ENCODE peak calls at places on chromosomes 7 and 10, in seven cellular contexts. One of them, this sample, is unnamed.
A peak's percentile ranks its signal among the peaks of the same experiment; 100 is the strongest.

GRCh38 chr10:131381576-131381975 is 70.1 kb upstream of the TCERG1L start:
- DNase-seq in GM23248: no peak
- DNase-seq in HTR-8/SVneo: no peak
- DNase-seq in T-helper 1 cell: no peak
- DNase-seq in CD8-positive, alpha-beta T cell: no peak
- DNase-seq in activated T-helper 9 cell treated with anti-CD3 and anti-CD28 coated beads, Interleukin-2, amount 50 U/mL, for 16 hours: no peak
- DNase-seq in NCI-H2081: no peak
- DNase-seq in this sample: no peak

GRCh38 chr10:91380873-91381561 is 29.1 kb upstream of the HECTD2 start:
- DNase-seq in GM23248: peak; percentile 22
- DNase-seq in HTR-8/SVneo: no peak
- DNase-seq in T-helper 1 cell: no peak
- DNase-seq in CD8-positive, alpha-beta T cell: no peak
- DNase-seq in activated T-helper 9 cell treated with anti-CD3 and anti-CD28 coated beads, Interleukin-2, amount 50 U/mL, for 16 hours: no peak
- DNase-seq in NCI-H2081: no peak
- DNase-seq in this sample: no peak

GRCh38 chr10:101071885-101072433 is 10.2 kb downstream of the KAZALD1 start:
- DNase-seq in GM23248: no peak
- DNase-seq in HTR-8/SVneo: no peak
- DNase-seq in T-helper 1 cell: no peak
- DNase-seq in CD8-positive, alpha-beta T cell: no peak
- DNase-seq in activated T-helper 9 cell treated with anti-CD3 and anti-CD28 coated beads, Interleukin-2, amount 50 U/mL, for 16 hours: no peak
- DNase-seq in NCI-H2081: no peak
- DNase-seq in this sample: no peak

GRCh38 chr7:137716061-137716460 is 130.7 kb downstream of the DGKI start:
- DNase-seq in GM23248: no peak
- DNase-seq in HTR-8/SVneo: no peak
- DNase-seq in T-helper 1 cell: no peak
- DNase-seq in CD8-positive, alpha-beta T cell: no peak
- DNase-seq in activated T-helper 9 cell treated with anti-CD3 and anti-CD28 coated beads, Interleukin-2, amount 50 U/mL, for 16 hours: no peak
- DNase-seq in NCI-H2081: no peak
- DNase-seq in this sample: no peak

GRCh38 chr10:4102802-4103344 is 317.9 kb upstream of the KLF6 start:
- DNase-seq in GM23248: no peak
- DNase-seq in HTR-8/SVneo: no peak
- DNase-seq in T-helper 1 cell: no peak
- DNase-seq in CD8-positive, alpha-beta T cell: no peak
- DNase-seq in activated T-helper 9 cell treated with anti-CD3 and anti-CD28 coated beads, Interleukin-2, amount 50 U/mL, for 16 hours: no peak
- DNase-seq in NCI-H2081: no peak
- DNase-seq in this sample: no peak

GRCh38 chr7:7970620-7971307 is 2.2 kb downstream of the GLCCI1 start:
- DNase-seq in GM23248: peak; percentile 28
- DNase-seq in HTR-8/SVneo: no peak
- DNase-seq in T-helper 1 cell: no peak
- DNase-seq in CD8-positive, alpha-beta T cell: no peak
- DNase-seq in activated T-helper 9 cell treated with anti-CD3 and anti-CD28 coated beads, Interleukin-2, amount 50 U/mL, for 16 hours: no peak
- DNase-seq in NCI-H2081: peak; percentile 34
- DNase-seq in this sample: no peak

GRCh38 chr7:133770863-133771492 is 356.2 kb upstream of the LRGUK start:
- DNase-seq in GM23248: peak; percentile 58
- DNase-seq in HTR-8/SVneo: no peak
- DNase-seq in T-helper 1 cell: no peak
- DNase-seq in CD8-positive, alpha-beta T cell: no peak
- DNase-seq in activated T-helper 9 cell treated with anti-CD3 and anti-CD28 coated beads, Interleukin-2, amount 50 U/mL, for 16 hours: no peak
- DNase-seq in NCI-H2081: peak; percentile 12
- DNase-seq in this sample: peak; percentile 5

GRCh38 chr10:33899578-33900531 is 565.4 kb upstream of the NRP1 start:
- DNase-seq in GM23248: peak; percentile 10
- DNase-seq in HTR-8/SVneo: no peak
- DNase-seq in T-helper 1 cell: no peak
- DNase-seq in CD8-positive, alpha-beta T cell: no peak
- DNase-seq in activated T-helper 9 cell treated with anti-CD3 and anti-CD28 coated beads, Interleukin-2, amount 50 U/mL, for 16 hours: no peak
- DNase-seq in NCI-H2081: no peak
- DNase-seq in this sample: no peak

GRCh38 chr7:55438085-55438764 is 73.1 kb downstream of the LANCL2 start:
- DNase-seq in GM23248: no peak
- DNase-seq in HTR-8/SVneo: no peak
- DNase-seq in T-helper 1 cell: no peak
- DNase-seq in CD8-positive, alpha-beta T cell: no peak
- DNase-seq in activated T-helper 9 cell treated with anti-CD3 and anti-CD28 coated beads, Interleukin-2, amount 50 U/mL, for 16 hours: no peak
- DNase-seq in NCI-H2081: peak; percentile 43
- DNase-seq in this sample: no peak

GRCh38 chr7:28823582-28823981 is 134.5 kb downstream of the TRIL start:
- DNase-seq in GM23248: no peak
- DNase-seq in HTR-8/SVneo: no peak
- DNase-seq in T-helper 1 cell: no peak
- DNase-seq in CD8-positive, alpha-beta T cell: no peak
- DNase-seq in activated T-helper 9 cell treated with anti-CD3 and anti-CD28 coated beads, Interleukin-2, amount 50 U/mL, for 16 hours: no peak
- DNase-seq in NCI-H2081: no peak
- DNase-seq in this sample: no peak

GRCh38 chr10:5538446-5538845 is 13.7 kb downstream of the CALML3 start:
- DNase-seq in GM23248: peak; percentile 48
- DNase-seq in HTR-8/SVneo: peak; percentile 23
- DNase-seq in T-helper 1 cell: no peak
- DNase-seq in CD8-positive, alpha-beta T cell: no peak
- DNase-seq in activated T-helper 9 cell treated with anti-CD3 and anti-CD28 coated beads, Interleukin-2, amount 50 U/mL, for 16 hours: no peak
- DNase-seq in NCI-H2081: no peak
- DNase-seq in this sample: no peak

GRCh38 chr10:72825163-72825562 is 68.4 kb upstream of the OIT3 start:
- DNase-seq in GM23248: no peak
- DNase-seq in HTR-8/SVneo: no peak
- DNase-seq in T-helper 1 cell: no peak
- DNase-seq in CD8-positive, alpha-beta T cell: no peak
- DNase-seq in activated T-helper 9 cell treated with anti-CD3 and anti-CD28 coated beads, Interleukin-2, amount 50 U/mL, for 16 hours: no peak
- DNase-seq in NCI-H2081: no peak
- DNase-seq in this sample: no peak

GRCh38 chr10:1440897-1441296 is 296.4 kb downstream of the ADARB2 start:
- DNase-seq in GM23248: no peak
- DNase-seq in HTR-8/SVneo: no peak
- DNase-seq in T-helper 1 cell: no peak
- DNase-seq in CD8-positive, alpha-beta T cell: no peak
- DNase-seq in activated T-helper 9 cell treated with anti-CD3 and anti-CD28 coated beads, Interleukin-2, amount 50 U/mL, for 16 hours: no peak
- DNase-seq in NCI-H2081: no peak
- DNase-seq in this sample: no peak

GRCh38 chr7:27143022-27143949 is at the start of gene HOXA5:
- DNase-seq in GM23248: no peak
- DNase-seq in HTR-8/SVneo: peak; percentile 94
- DNase-seq in T-helper 1 cell: no peak
- DNase-seq in CD8-positive, alpha-beta T cell: no peak
- DNase-seq in activated T-helper 9 cell treated with anti-CD3 and anti-CD28 coated beads, Interleukin-2, amount 50 U/mL, for 16 hours: no peak
- DNase-seq in NCI-H2081: no peak
- DNase-seq in this sample: peak; percentile 93

GRCh38 chr7:44385384-44386138 is 60.2 kb upstream of the CAMK2B start:
- DNase-seq in GM23248: no peak
- DNase-seq in HTR-8/SVneo: no peak
- DNase-seq in T-helper 1 cell: no peak
- DNase-seq in CD8-positive, alpha-beta T cell: no peak
- DNase-seq in activated T-helper 9 cell treated with anti-CD3 and anti-CD28 coated beads, Interleukin-2, amount 50 U/mL, for 16 hours: no peak
- DNase-seq in NCI-H2081: no peak
- DNase-seq in this sample: no peak

GRCh38 chr10:3119796-3120459 is 52.6 kb downstream of the PFKP start:
- DNase-seq in GM23248: peak; percentile 74
- DNase-seq in HTR-8/SVneo: peak; percentile 28
- DNase-seq in T-helper 1 cell: no peak
- DNase-seq in CD8-positive, alpha-beta T cell: no peak
- DNase-seq in activated T-helper 9 cell treated with anti-CD3 and anti-CD28 coated beads, Interleukin-2, amount 50 U/mL, for 16 hours: no peak
- DNase-seq in NCI-H2081: no peak
- DNase-seq in this sample: peak; percentile 68

GRCh38 chr10:132877473-132877872 is 64.9 kb downstream of the CFAP46 start:
- DNase-seq in GM23248: no peak
- DNase-seq in HTR-8/SVneo: no peak
- DNase-seq in T-helper 1 cell: no peak
- DNase-seq in CD8-positive, alpha-beta T cell: no peak
- DNase-seq in activated T-helper 9 cell treated with anti-CD3 and anti-CD28 coated beads, Interleukin-2, amount 50 U/mL, for 16 hours: no peak
- DNase-seq in NCI-H2081: no peak
- DNase-seq in this sample: no peak

GRCh38 chr7:79050592-79050991 is 402.9 kb downstream of the MAGI2 start:
- DNase-seq in GM23248: peak; percentile 50
- DNase-seq in HTR-8/SVneo: peak; percentile 1
- DNase-seq in T-helper 1 cell: no peak
- DNase-seq in CD8-positive, alpha-beta T cell: no peak
- DNase-seq in activated T-helper 9 cell treated with anti-CD3 and anti-CD28 coated beads, Interleukin-2, amount 50 U/mL, for 16 hours: no peak
- DNase-seq in NCI-H2081: no peak
- DNase-seq in this sample: peak; percentile 1

GRCh38 chr7:140192176-140192575 is 15.4 kb upstream of the KDM7A start:
- DNase-seq in GM23248: no peak
- DNase-seq in HTR-8/SVneo: no peak
- DNase-seq in T-helper 1 cell: no peak
- DNase-seq in CD8-positive, alpha-beta T cell: no peak
- DNase-seq in activated T-helper 9 cell treated with anti-CD3 and anti-CD28 coated beads, Interleukin-2, amount 50 U/mL, for 16 hours: no peak
- DNase-seq in NCI-H2081: no peak
- DNase-seq in this sample: no peak

GRCh38 chr10:15237351-15237750 is 68.9 kb upstream of the NMT2 start:
- DNase-seq in GM23248: peak; percentile 90
- DNase-seq in HTR-8/SVneo: no peak
- DNase-seq in T-helper 1 cell: no peak
- DNase-seq in CD8-positive, alpha-beta T cell: no peak
- DNase-seq in activated T-helper 9 cell treated with anti-CD3 and anti-CD28 coated beads, Interleukin-2, amount 50 U/mL, for 16 hours: no peak
- DNase-seq in NCI-H2081: no peak
- DNase-seq in this sample: peak; percentile 37

GRCh38 chr7:102473271-102473991 is 5.3 kb downstream of the POLR2J start:
- DNase-seq in GM23248: no peak
- DNase-seq in HTR-8/SVneo: no peak
- DNase-seq in T-helper 1 cell: no peak
- DNase-seq in CD8-positive, alpha-beta T cell: no peak
- DNase-seq in activated T-helper 9 cell treated with anti-CD3 and anti-CD28 coated beads, Interleukin-2, amount 50 U/mL, for 16 hours: no peak
- DNase-seq in NCI-H2081: no peak
- DNase-seq in this sample: no peak

GRCh38 chr7:111312966-111313365 is 222.0 kb downstream of the LRRN3 start:
- DNase-seq in GM23248: peak; percentile 20
- DNase-seq in HTR-8/SVneo: no peak
- DNase-seq in T-helper 1 cell: no peak
- DNase-seq in CD8-positive, alpha-beta T cell: no peak
- DNase-seq in activated T-helper 9 cell treated with anti-CD3 and anti-CD28 coated beads, Interleukin-2, amount 50 U/mL, for 16 hours: no peak
- DNase-seq in NCI-H2081: no peak
- DNase-seq in this sample: no peak

GRCh38 chr7:6202117-6202516 is 70.3 kb downstream of the CYTH3 start:
- DNase-seq in GM23248: no peak
- DNase-seq in HTR-8/SVneo: no peak
- DNase-seq in T-helper 1 cell: no peak
- DNase-seq in CD8-positive, alpha-beta T cell: no peak
- DNase-seq in activated T-helper 9 cell treated with anti-CD3 and anti-CD28 coated beads, Interleukin-2, amount 50 U/mL, for 16 hours: no peak
- DNase-seq in NCI-H2081: no peak
- DNase-seq in this sample: no peak

This sample was measured in hepatic stellate cell.